ENCODE peak calls at places on chromosomes 7 and 10, in eight cellular contexts. One of them, this sample, is unnamed.

GRCh38 chr7:29163854-29164253 is 17.5 kb upstream of the CPVL start:
- DNase-seq in T-cell: no peak
- DNase-seq in T-helper 22 cell: no peak
- DNase-seq in HL-60: no peak
- DNase-seq in GM04504: no peak
- DNase-seq in putamen: no peak
- DNase-seq in NCI-H510A treated with DMSO at 0.1 percent for 48 hours: no peak
- DNase-seq in NCI-H69: no peak
- DNase-seq in this sample: no peak

GRCh38 chr7:19369182-19369581 is 224.0 kb upstream of the FERD3L start:
- DNase-seq in T-cell: no peak
- DNase-seq in T-helper 22 cell: no peak
- DNase-seq in HL-60: no peak
- DNase-seq in GM04504: no peak
- DNase-seq in putamen: no peak
- DNase-seq in NCI-H510A treated with DMSO at 0.1 percent for 48 hours: no peak
- DNase-seq in NCI-H69: peak
- DNase-seq in this sample: no peak

GRCh38 chr10:88848499-88848898 is 3.1 kb downstream of the ANKRD22 start:
- DNase-seq in T-cell: no peak
- DNase-seq in T-helper 22 cell: no peak
- DNase-seq in HL-60: no peak
- DNase-seq in GM04504: peak
- DNase-seq in putamen: no peak
- DNase-seq in NCI-H510A treated with DMSO at 0.1 percent for 48 hours: no peak
- DNase-seq in NCI-H69: peak
- DNase-seq in this sample: no peak

GRCh38 chr10:1241322-1241890 is 185.2 kb downstream of the WDR37 start:
- DNase-seq in T-cell: no peak
- DNase-seq in T-helper 22 cell: no peak
- DNase-seq in HL-60: no peak
- DNase-seq in GM04504: no peak
- DNase-seq in putamen: no peak
- DNase-seq in NCI-H510A treated with DMSO at 0.1 percent for 48 hours: no peak
- DNase-seq in NCI-H69: no peak
- DNase-seq in this sample: no peak

GRCh38 chr10:24793648-24794379 is 70.1 kb upstream of the ARHGAP21 start:
- DNase-seq in T-cell: no peak
- DNase-seq in T-helper 22 cell: no peak
- DNase-seq in HL-60: no peak
- DNase-seq in GM04504: no peak
- DNase-seq in putamen: no peak
- DNase-seq in NCI-H510A treated with DMSO at 0.1 percent for 48 hours: no peak
- DNase-seq in NCI-H69: no peak
- DNase-seq in this sample: no peak

GRCh38 chr7:148473694-148474222 is 116.8 kb upstream of the C7orf33 start:
- DNase-seq in T-cell: no peak
- DNase-seq in T-helper 22 cell: no peak
- DNase-seq in HL-60: no peak
- DNase-seq in GM04504: no peak
- DNase-seq in putamen: no peak
- DNase-seq in NCI-H510A treated with DMSO at 0.1 percent for 48 hours: no peak
- DNase-seq in NCI-H69: no peak
- DNase-seq in this sample: no peak

GRCh38 chr7:111537134-111537533 is 25.2 kb downstream of the IMMP2L start:
- DNase-seq in T-cell: no peak
- DNase-seq in T-helper 22 cell: no peak
- DNase-seq in HL-60: no peak
- DNase-seq in GM04504: no peak
- DNase-seq in putamen: no peak
- DNase-seq in NCI-H510A treated with DMSO at 0.1 percent for 48 hours: no peak
- DNase-seq in NCI-H69: no peak
- DNase-seq in this sample: no peak

GRCh38 chr10:120394446-120394845 is 62.6 kb upstream of the PLPP4 start:
- DNase-seq in T-cell: no peak
- DNase-seq in T-helper 22 cell: no peak
- DNase-seq in HL-60: no peak
- DNase-seq in GM04504: no peak
- DNase-seq in putamen: no peak
- DNase-seq in NCI-H510A treated with DMSO at 0.1 percent for 48 hours: peak
- DNase-seq in NCI-H69: no peak
- DNase-seq in this sample: no peak

GRCh38 chr7:81594767-81595166 is 175.1 kb downstream of the HGF start:
- DNase-seq in T-cell: no peak
- DNase-seq in T-helper 22 cell: no peak
- DNase-seq in HL-60: no peak
- DNase-seq in GM04504: no peak
- DNase-seq in putamen: no peak
- DNase-seq in NCI-H510A treated with DMSO at 0.1 percent for 48 hours: no peak
- DNase-seq in NCI-H69: no peak
- DNase-seq in this sample: no peak

GRCh38 chr10:85864866-85865526 is 501.6 kb downstream of the GRID1 start:
- DNase-seq in T-cell: no peak
- DNase-seq in T-helper 22 cell: no peak
- DNase-seq in HL-60: no peak
- DNase-seq in GM04504: no peak
- DNase-seq in putamen: no peak
- DNase-seq in NCI-H510A treated with DMSO at 0.1 percent for 48 hours: no peak
- DNase-seq in NCI-H69: no peak
- DNase-seq in this sample: no peak

GRCh38 chr7:150962743-150963399 is 15.2 kb downstream of the KCNH2 start:
- DNase-seq in T-cell: peak
- DNase-seq in T-helper 22 cell: peak
- DNase-seq in HL-60: peak
- DNase-seq in GM04504: no peak
- DNase-seq in putamen: no peak
- DNase-seq in NCI-H510A treated with DMSO at 0.1 percent for 48 hours: no peak
- DNase-seq in NCI-H69: peak
- DNase-seq in this sample: peak

GRCh38 chr7:28173531-28173930 is 7.1 kb downstream of the JAZF1 start:
- DNase-seq in T-cell: no peak
- DNase-seq in T-helper 22 cell: no peak
- DNase-seq in HL-60: no peak
- DNase-seq in GM04504: no peak
- DNase-seq in putamen: peak
- DNase-seq in NCI-H510A treated with DMSO at 0.1 percent for 48 hours: no peak
- DNase-seq in NCI-H69: no peak
- DNase-seq in this sample: no peak

This sample was measured in NCI-H1417.